ENCODE peak calls at places on chromosomes 5 and 9, in six cellular contexts. D is fibroblast of lung; Z is neural progenitor cell; K is CD8-positive, alpha-beta T cell; R is PC-9; A is breast epithelium. T is an unnamed sample. For H3K9me3, the result is how much of the 10 kb centered on the place peaks cover.

GRCh38 chr5:1042626-1043025 is 34.0 kb downstream of the NKD2 start:
- DNase-seq in A (no peak), R (no peak), K (no peak), D (no peak), Z (no peak), T (no peak)

GRCh38 chr9:127805620-127806019 is 2.9 kb downstream of the FPGS start:
- DNase-seq in K (no peak), Z (peak), A (no peak), R (no peak), D (peak), T (no peak)

GRCh38 chr5:132227485-132228240 is at the start of gene P4HA2:
- DNase-seq in D (peak), R (peak), A (peak), K (no peak), Z (peak), T (peak)

GRCh38 chr5:134459491-134459890 is 47.8 kb upstream of the CDKN2AIPNL start:
- DNase-seq in Z (no peak), D (no peak), A (no peak), R (no peak), K (no peak), T (no peak)

GRCh38 chr9:108837530-108837929 is 18.3 kb downstream of the ACTL7B start:
- DNase-seq in K (no peak), Z (no peak), A (no peak), R (no peak), D (no peak), T (no peak)

GRCh38 chr9:124180557-124180956 is 77.2 kb upstream of the NEK6 start:
- DNase-seq in Z (no peak), D (peak), K (no peak), A (no peak), R (no peak), T (no peak)

GRCh38 chr9:131017067-131017466 is 8.1 kb downstream of the LAMC3 start:
- DNase-seq in D (no peak), A (no peak), K (no peak), R (no peak), Z (no peak), T (no peak)

GRCh38 chr5:132238901-132239500 is 11.3 kb upstream of the P4HA2 start:
- DNase-seq in Z (no peak), A (peak), K (no peak), R (no peak), D (no peak), T (no peak)

GRCh38 chr5:11909471-11909870 is 5.2 kb upstream of the CTNND2 start:
- DNase-seq in Z (no peak), K (no peak), A (no peak), D (no peak), R (no peak), T (no peak)

GRCh38 chr5:72454996-72455395 is 52.2 kb downstream of the ZNF366 start:
- DNase-seq in D (no peak), A (no peak), R (no peak), K (no peak), Z (no peak), T (no peak)

GRCh38 chr9:2838356-2838983 is 5.4 kb downstream of the PUM3 start:
- DNase-seq in Z (no peak), K (no peak), D (peak), R (no peak), A (no peak), T (no peak)

GRCh38 chr9:33452828-33453271 is 5.5 kb upstream of the AQP3 start:
- DNase-seq in Z (peak), R (peak), A (peak), D (peak), K (no peak), T (no peak)

GRCh38 chr5:177473461-177473991 is at the start of gene DBN1:
- DNase-seq in A (no peak), D (no peak), Z (peak), R (no peak), K (no peak), T (no peak)

GRCh38 chr5:93519737-93520136 is 61.3 kb downstream of the NR2F1-AS1 start:
- DNase-seq in A (no peak), R (no peak), K (no peak), Z (no peak), D (peak), T (no peak)

GRCh38 chr5:28217695-28218094 is 1179.3 kb upstream of the CDH9 start:
- DNase-seq in K (no peak), D (no peak), R (no peak), Z (no peak), A (no peak), T (no peak)

GRCh38 chr9:131960311-131960710 is 119.4 kb downstream of the MED27 start:
- DNase-seq in D (no peak), A (no peak), Z (no peak), K (no peak), R (no peak), T (no peak)

DNA sequence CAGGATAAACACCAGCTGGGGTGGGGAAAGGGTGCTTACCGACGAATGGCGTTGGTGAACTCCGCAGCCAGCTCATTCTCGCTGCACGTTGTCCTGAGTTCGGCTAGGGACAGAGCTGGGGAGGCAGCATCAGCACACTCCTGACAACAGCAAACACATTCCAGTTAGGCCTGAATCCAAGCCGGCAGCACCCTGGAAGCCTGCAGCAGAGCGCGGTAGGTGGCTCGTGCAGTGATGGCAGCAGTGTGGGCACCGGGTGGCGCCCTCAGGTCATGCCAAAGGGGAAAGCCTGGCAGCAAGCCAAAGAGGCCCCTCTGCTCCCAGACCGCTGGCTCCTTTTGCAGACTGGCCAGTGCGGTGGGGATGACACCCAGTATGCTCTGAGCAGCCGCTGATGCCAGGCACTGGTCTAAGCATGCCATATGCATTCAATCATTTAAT is 66.9 kb downstream of the DCP2 start:
- DNase-seq in K (no peak), Z (peak), D (peak), A (no peak), R (no peak), T (no peak)
- TF ChIP-seq CTCF in K (peak), Z (peak), D (peak), A (no peak), R (no peak), T (peak)

GRCh38 chr9:40926404-40927259 is 201.8 kb downstream of the FOXD4L6 start:
- DNase-seq in D (no peak), Z (no peak), A (no peak), K (no peak), R (no peak), T (no peak)

GRCh38 chr9:40925149-40925548 is 203.3 kb downstream of the FOXD4L6 start:
- DNase-seq in R (no peak), D (no peak), Z (no peak), A (no peak), K (no peak), T (no peak)

GRCh38 chr9:40928803-40929487 is 199.5 kb downstream of the FOXD4L6 start:
- DNase-seq in K (no peak), D (no peak), A (no peak), Z (no peak), R (no peak), T (no peak)

GRCh38 chr9:40927851-40928802 is 200.4 kb downstream of the FOXD4L6 start:
- DNase-seq in D (no peak), A (no peak), R (no peak), Z (no peak), K (no peak), T (no peak)

DNA sequence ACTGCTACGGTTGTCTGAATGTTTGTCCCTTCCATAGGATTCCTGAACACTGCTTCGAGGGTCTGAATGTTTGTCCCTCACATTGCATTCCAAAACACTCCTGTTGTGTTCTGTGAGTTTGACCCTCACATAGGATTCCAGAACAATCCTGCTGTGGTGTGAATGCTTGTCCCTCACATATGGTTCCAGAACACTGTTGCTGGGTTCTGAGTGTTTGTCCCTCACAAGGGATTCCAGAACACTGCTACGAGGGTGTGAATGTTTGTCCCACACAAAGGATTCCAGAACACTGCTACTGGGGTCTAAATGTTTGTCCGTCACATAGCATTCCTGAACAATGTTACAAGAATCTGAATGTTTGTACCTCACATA is 201.2 kb downstream of the FOXD4L6 start:
- DNase-seq in R (no peak), A (no peak), D (no peak), K (no peak), Z (no peak), T (no peak)
- H3K9me3 ChIP-seq in R (under half), A (half or more), D (under half), K (half or more), Z (under half), T (half or more)

DNA sequence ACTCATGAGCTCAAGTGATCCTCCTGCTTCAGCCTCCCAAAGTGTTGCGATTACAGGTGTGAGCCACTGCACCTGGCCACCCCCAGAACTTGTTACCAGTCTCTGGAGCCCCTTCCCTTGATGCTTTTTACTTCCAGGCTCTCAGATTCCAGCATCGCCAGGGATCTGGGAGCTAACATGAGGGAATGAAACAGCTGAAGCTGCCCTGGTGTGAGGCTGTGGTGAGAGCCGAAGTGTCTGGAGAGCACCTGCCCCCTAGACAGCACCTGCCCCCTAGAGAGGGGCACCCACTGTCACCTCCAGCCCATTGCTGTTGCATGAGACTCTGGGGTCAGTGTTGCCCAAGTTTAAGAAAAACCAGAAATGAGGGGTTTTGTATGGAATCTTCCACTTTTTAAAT is 124.3 kb upstream of the SAP30L start:
- DNase-seq in K (no peak), R (no peak), Z (no peak), D (no peak), A (no peak), T (no peak)
- TF ChIP-seq CTCF in K (no peak), R (no peak), Z (no peak), D (no peak), A (no peak), T (no peak)

GRCh38 chr5:79875230-79875629 is 115.8 kb downstream of the MTX3 start:
- DNase-seq in R (no peak), K (no peak), A (no peak), Z (no peak), D (no peak), T (no peak)

GRCh38 chr5:79873216-79873615 is 117.8 kb downstream of the MTX3 start:
- DNase-seq in A (no peak), R (no peak), Z (no peak), K (no peak), D (no peak), T (no peak)

GRCh38 chr5:79878131-79878630 is 112.9 kb downstream of the MTX3 start:
- DNase-seq in Z (no peak), K (no peak), D (no peak), R (no peak), A (no peak), T (no peak)

GRCh38 chr5:79878721-79879336 is 112.2 kb downstream of the MTX3 start:
- DNase-seq in R (no peak), D (no peak), K (no peak), Z (peak), A (no peak), T (no peak)

GRCh38 chr5:79876510-79876909 is 114.6 kb downstream of the MTX3 start:
- DNase-seq in A (no peak), R (no peak), Z (no peak), D (no peak), K (no peak), T (no peak)
- H3K9me3 ChIP-seq in A (under half), R (under half), Z (under half), D (under half), K (under half), T (under half)

DNA sequence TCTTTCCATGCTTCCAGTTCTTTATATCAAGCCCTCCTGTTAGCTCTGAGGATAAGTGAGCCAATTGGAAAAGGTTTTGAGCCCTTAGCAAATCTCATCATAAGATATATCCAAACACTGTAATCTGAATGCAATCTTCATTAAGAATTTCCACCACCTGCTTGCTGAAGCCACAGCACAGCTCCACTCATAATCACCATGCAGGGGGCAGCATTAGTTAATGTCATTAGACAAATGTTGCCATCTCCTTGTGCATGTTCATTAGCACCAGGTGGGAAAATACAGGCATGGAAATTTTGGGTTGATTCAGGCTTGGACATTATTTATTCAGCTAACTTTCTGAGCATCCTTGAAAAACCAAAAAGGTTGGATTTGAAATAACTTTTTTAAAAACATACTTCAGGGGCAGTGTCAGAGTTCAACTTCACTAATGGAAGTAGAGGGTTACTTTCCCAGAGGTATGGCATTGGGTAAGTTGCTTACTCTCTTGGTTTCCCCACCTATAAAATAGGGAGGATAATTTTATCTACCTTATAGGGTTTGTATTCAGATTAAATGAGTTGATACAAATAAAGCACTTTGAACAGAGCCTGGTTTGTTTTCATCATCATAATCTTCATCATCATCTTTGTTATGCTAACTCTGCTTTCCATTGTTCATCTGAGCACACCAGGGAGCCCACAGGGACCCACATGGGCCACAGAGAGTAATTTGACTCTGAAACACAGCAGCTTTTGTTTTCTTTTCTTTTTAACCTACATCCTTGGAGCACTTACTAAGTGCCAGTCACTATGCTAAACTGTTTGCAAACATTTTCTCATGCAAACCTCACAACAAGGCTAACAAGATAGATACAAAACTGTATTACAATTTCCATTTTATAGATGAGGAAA is 179.0 kb upstream of the SLC24A2 start:
- DNase-seq in K (no peak), Z (peak), A (no peak), R (no peak), D (no peak), T (no peak)
- TF ChIP-seq CTCF in K (no peak), Z (peak), A (no peak), R (no peak), D (no peak), T (no peak)

GRCh38 chr5:179166886-179167841 is 107.0 kb downstream of the ZNF354C start:
- DNase-seq in A (no peak), Z (peak), K (peak), D (peak), R (no peak), T (no peak)

GRCh38 chr5:179163236-179164155 is 103.3 kb downstream of the ZNF354C start:
- DNase-seq in Z (no peak), R (no peak), D (no peak), A (no peak), K (no peak), T (no peak)

GRCh38 chr5:179164331-179165311 is 104.4 kb downstream of the ZNF354C start:
- DNase-seq in A (no peak), D (no peak), R (no peak), K (no peak), Z (no peak), T (no peak)

GRCh38 chr5:179166171-179166885 is 106.2 kb downstream of the ZNF354C start:
- DNase-seq in R (no peak), D (no peak), A (no peak), K (no peak), Z (no peak), T (no peak)

GRCh38 chr5:179165421-179166170 is 105.4 kb downstream of the ZNF354C start:
- DNase-seq in D (no peak), K (no peak), Z (no peak), R (no peak), A (no peak), T (no peak)
- H3K9me3 ChIP-seq in D (under half), K (under half), Z (under half), R (under half), A (under half), T (under half)

GRCh38 chr5:26024774-26025173 is 1013.6 kb downstream of the CDH9 start:
- DNase-seq in R (no peak), K (no peak), D (no peak), A (no peak), Z (peak), T (no peak)
- TF ChIP-seq CTCF in R (peak), K (no peak), D (no peak), A (no peak), Z (peak), T (no peak)

DNA sequence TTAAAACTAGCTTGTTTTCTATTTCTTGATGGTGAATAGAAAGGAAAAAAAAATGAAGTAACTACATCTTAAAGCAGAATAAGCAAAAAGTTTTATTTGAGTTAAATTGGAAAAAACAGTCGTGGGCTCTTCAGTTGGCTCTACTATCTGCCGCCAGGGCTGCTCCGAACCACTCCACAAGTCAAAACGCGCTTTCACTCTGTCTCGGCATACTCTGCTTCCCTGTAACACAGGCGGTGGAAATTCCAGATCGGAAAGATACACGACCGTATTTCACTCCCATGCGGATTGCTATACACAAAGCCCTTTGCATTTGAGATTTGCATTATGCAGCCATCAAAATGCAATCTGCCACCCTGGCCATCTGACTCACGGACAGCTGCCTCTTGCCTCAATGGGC is 505.6 kb downstream of the IRX1 start:
- DNase-seq in R (no peak), D (no peak), A (no peak), K (no peak), Z (no peak), T (no peak)
- H3K9me3 ChIP-seq in R (under half), D (under half), A (under half), K (under half), Z (under half), T (under half)

GRCh38 chr5:39140558-39141168 is 66.5 kb upstream of the RICTOR start:
- DNase-seq in Z (no peak), A (no peak), K (no peak), D (no peak), R (no peak), T (no peak)

GRCh38 chr5:39132792-39133191 is 58.6 kb upstream of the RICTOR start:
- DNase-seq in Z (no peak), D (no peak), R (no peak), K (no peak), A (no peak), T (no peak)

GRCh38 chr5:39138892-39139291 is 64.7 kb upstream of the RICTOR start:
- DNase-seq in A (no peak), R (peak), K (no peak), D (peak), Z (no peak), T (no peak)

GRCh38 chr5:39138182-39138487 is 63.9 kb upstream of the RICTOR start:
- DNase-seq in Z (no peak), A (no peak), D (no peak), K (no peak), R (peak), T (no peak)

DNA sequence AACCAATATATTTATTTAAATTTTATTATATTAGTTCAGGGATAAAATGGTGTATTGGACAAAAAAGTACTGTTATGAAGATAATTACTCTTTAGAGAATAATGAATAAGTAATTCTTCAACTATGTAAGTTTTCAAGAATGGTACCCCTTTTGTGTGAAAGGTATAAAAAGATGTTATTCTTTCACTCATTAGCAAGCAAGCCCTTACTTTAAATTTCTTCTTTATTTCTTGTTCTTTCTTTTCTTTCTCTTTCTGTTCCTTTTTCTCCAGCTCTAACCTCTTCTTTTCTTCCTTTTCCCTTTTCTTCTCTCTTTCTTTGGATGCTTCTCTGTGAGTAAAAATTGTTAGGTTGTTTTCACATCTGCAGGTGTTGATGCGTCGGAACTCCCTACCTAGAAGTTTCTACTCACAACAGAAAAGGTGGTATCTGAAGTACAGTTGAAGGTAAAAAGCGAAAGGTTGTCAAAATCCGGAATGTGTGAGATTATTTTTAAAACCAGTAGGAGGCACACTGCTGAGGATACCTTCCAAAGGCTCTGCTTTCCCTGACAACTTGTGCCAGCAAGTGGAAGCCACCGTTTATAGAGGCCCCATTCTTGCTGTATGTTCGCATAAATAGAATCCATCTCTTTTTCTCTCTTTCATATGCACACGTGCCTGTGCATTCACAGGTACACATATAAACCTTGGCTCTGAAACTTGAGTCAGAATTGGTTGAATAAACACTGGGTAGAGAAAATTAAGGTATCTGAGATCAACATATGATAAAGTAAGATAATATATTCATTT is 63.4 kb upstream of the RICTOR start:
- DNase-seq in A (no peak), D (no peak), R (no peak), K (no peak), Z (peak), T (no peak)
- TF ChIP-seq CTCF in A (no peak), D (no peak), R (no peak), K (no peak), Z (peak), T (no peak)